ENCODE peak calls at places on chromosomes 16 and 17, in seven cellular contexts. A is iris pigment epithelial cell; X is WTC11; I is AG09309; B is SJSA1; E is stimulated activated CD8-positive, alpha-beta memory T cell treated with anti-CD3 and anti-CD28 coated beads, Interleukin-4, amount 100 ng/mL, for 1 hour; Y is activated CD4-positive, alpha-beta T cell treated with anti-CD3 and anti-CD28 coated beads, Interleukin-2, amount 50 U/mL, for 1 hour. W is an unnamed sample.

GRCh38 chr17:13776027-13776551 is 174.4 kb upstream of the HS3ST3A1 start:
- DNase-seq in B (no peak), E (no peak), X (no peak), I (no peak), A (no peak), Y (no peak), W (no peak)

GRCh38 chr16:55368205-55368604 is 44.2 kb downstream of the IRX6 start:
- DNase-seq in I (no peak), X (no peak), B (no peak), A (no peak), E (no peak), Y (no peak), W (no peak)

GRCh38 chr17:16247589-16247984 is 30.6 kb downstream of the PIGL start:
- DNase-seq in I (no peak), X (no peak), A (no peak), B (no peak), Y (no peak), E (no peak), W (no peak)

GRCh38 chr16:27335349-27336052 is 21.7 kb downstream of the IL4R start:
- DNase-seq in B (no peak), X (no peak), E (no peak), Y (no peak), A (no peak), I (peak), W (no peak)

GRCh38 chr16:89217388-89218191 is at the start of gene ZNF778:
- DNase-seq in E (peak), I (peak), Y (peak), A (peak), B (peak), X (peak), W (peak)

GRCh38 chr16:22291860-22292692 is 5.1 kb upstream of the POLR3E start:
- DNase-seq in E (no peak), X (no peak), I (no peak), B (no peak), A (peak), Y (no peak), W (no peak)

GRCh38 chr16:12178251-12178990 is 201.9 kb downstream of the SNX29 start:
- DNase-seq in X (no peak), B (no peak), I (no peak), E (no peak), Y (no peak), A (peak), W (no peak)

GRCh38 chr17:34401165-34401564 is 38.1 kb upstream of the CCL1 start:
- DNase-seq in B (no peak), A (no peak), X (no peak), E (no peak), Y (no peak), I (no peak), W (no peak)

GRCh38 chr17:42247734-42248133 is 28.5 kb downstream of the STAT5B start:
- DNase-seq in B (no peak), E (no peak), X (no peak), A (peak), Y (no peak), I (peak), W (no peak)

GRCh38 chr16:30553396-30553899 is 4.7 kb downstream of the ZNF764 start:
- DNase-seq in I (no peak), X (no peak), Y (no peak), B (no peak), E (no peak), A (no peak), W (no peak)

GRCh38 chr17:50272246-50272645 is 2.0 kb upstream of the TMEM92 start:
- DNase-seq in X (peak), Y (no peak), I (no peak), E (no peak), A (no peak), B (no peak), W (no peak)

GRCh38 chr16:23914935-23915549 is 79.3 kb downstream of the PRKCB start:
- DNase-seq in Y (no peak), I (no peak), E (no peak), A (no peak), X (no peak), B (no peak), W (no peak)

GRCh38 chr17:7173687-7174602 is 5.2 kb downstream of the ASGR1 start:
- DNase-seq in I (no peak), X (peak), Y (peak), B (no peak), E (no peak), A (peak), W (peak)

GRCh38 chr17:14152726-14153125 is 83.4 kb downstream of the COX10 start:
- DNase-seq in B (no peak), E (no peak), X (no peak), Y (no peak), I (no peak), A (no peak), W (no peak)

GRCh38 chr16:9102379-9102778 is 10.9 kb downstream of the HAPSTR1 start:
- DNase-seq in E (no peak), A (peak), Y (no peak), X (no peak), B (peak), I (peak), W (no peak)

GRCh38 chr16:66905633-66906539 is 12.8 kb downstream of the CDH16 start:
- DNase-seq in I (no peak), B (no peak), A (no peak), E (no peak), X (peak), Y (peak), W (no peak)

GRCh38 chr17:30344283-30345088 is 10.6 kb upstream of the TMIGD1 start:
- DNase-seq in E (no peak), I (no peak), A (peak), B (no peak), X (no peak), Y (no peak), W (peak)

GRCh38 chr16:82936941-82937551 is 310.3 kb downstream of the CDH13 start:
- DNase-seq in X (no peak), A (peak), Y (no peak), E (no peak), I (no peak), B (peak), W (no peak)

GRCh38 chr17:36978810-36979584 is 30.2 kb downstream of the AATF start:
- DNase-seq in E (no peak), X (no peak), I (no peak), A (peak), B (no peak), Y (no peak), W (no peak)

W was measured in SK-N-DZ.